ENCODE peak calls at places on chromosomes 11 and 22, in ten cellular contexts. One of them, this sample, is unnamed.

GRCh38 chr11:19200410-19201201 is 1.2 kb downstream of the CSRP3 start:
- DNase-seq in fibroblast of lung: peak; percentile 83
- DNase-seq in AG09309: peak; percentile 18
- DNase-seq in tibial artery: no peak
- DNase-seq in endothelial cell: no peak
- DNase-seq in A549: no peak
- DNase-seq in upper lobe of right lung: no peak
- DNase-seq in Panc1: no peak
- DNase-seq in astrocyte of the spinal cord: peak; percentile 80
- DNase-seq in Caco-2: no peak
- DNase-seq in this sample: no peak

GRCh38 chr22:40392618-40393017 is 22.2 kb downstream of the SGSM3 start:
- DNase-seq in Panc1: no peak
- DNase-seq in A549: no peak
- DNase-seq in endothelial cell: no peak
- DNase-seq in fibroblast of lung: no peak
- DNase-seq in Caco-2: no peak
- DNase-seq in tibial artery: no peak
- DNase-seq in upper lobe of right lung: no peak
- DNase-seq in astrocyte of the spinal cord: no peak
- DNase-seq in AG09309: no peak
- DNase-seq in this sample: no peak

GRCh38 chr22:25039255-25039654 is 86.7 kb downstream of the KIAA1671 start:
- DNase-seq in upper lobe of right lung: no peak
- DNase-seq in Caco-2: no peak
- DNase-seq in tibial artery: no peak
- DNase-seq in AG09309: no peak
- DNase-seq in Panc1: no peak
- DNase-seq in endothelial cell: no peak
- DNase-seq in astrocyte of the spinal cord: no peak
- DNase-seq in fibroblast of lung: no peak
- DNase-seq in A549: no peak
- DNase-seq in this sample: no peak

GRCh38 chr11:35615911-35616900 is 2.1 kb upstream of the FJX1 start:
- DNase-seq in tibial artery: no peak
- DNase-seq in Caco-2: no peak
- DNase-seq in AG09309: no peak
- DNase-seq in fibroblast of lung: peak; percentile 59
- DNase-seq in endothelial cell: no peak
- DNase-seq in Panc1: no peak
- DNase-seq in A549: peak; percentile 52
- DNase-seq in astrocyte of the spinal cord: peak; percentile 68
- DNase-seq in upper lobe of right lung: no peak
- DNase-seq in this sample: no peak

GRCh38 chr22:23086787-23087186 is 16.5 kb downstream of the GNAZ start:
- DNase-seq in astrocyte of the spinal cord: no peak
- DNase-seq in AG09309: no peak
- DNase-seq in A549: no peak
- DNase-seq in tibial artery: no peak
- DNase-seq in Caco-2: no peak
- DNase-seq in Panc1: no peak
- DNase-seq in upper lobe of right lung: no peak
- DNase-seq in fibroblast of lung: no peak
- DNase-seq in endothelial cell: no peak
- DNase-seq in this sample: no peak

GRCh38 chr11:87529486-87529885 is 491.8 kb downstream of the TMEM135 start:
- DNase-seq in endothelial cell: no peak
- DNase-seq in A549: no peak
- DNase-seq in Caco-2: no peak
- DNase-seq in upper lobe of right lung: no peak
- DNase-seq in Panc1: no peak
- DNase-seq in AG09309: no peak
- DNase-seq in tibial artery: no peak
- DNase-seq in astrocyte of the spinal cord: no peak
- DNase-seq in fibroblast of lung: no peak
- DNase-seq in this sample: no peak

GRCh38 chr11:45093761-45094455 is 52.5 kb upstream of the PRDM11 start:
- DNase-seq in AG09309: no peak
- DNase-seq in upper lobe of right lung: no peak
- DNase-seq in fibroblast of lung: no peak
- DNase-seq in Caco-2: no peak
- DNase-seq in astrocyte of the spinal cord: no peak
- DNase-seq in A549: no peak
- DNase-seq in tibial artery: no peak
- DNase-seq in endothelial cell: no peak
- DNase-seq in Panc1: no peak
- DNase-seq in this sample: no peak

GRCh38 chr22:24170189-24170588 is 11.1 kb upstream of the SUSD2 start:
- DNase-seq in endothelial cell: no peak
- DNase-seq in A549: no peak
- DNase-seq in AG09309: no peak
- DNase-seq in upper lobe of right lung: no peak
- DNase-seq in tibial artery: no peak
- DNase-seq in astrocyte of the spinal cord: no peak
- DNase-seq in fibroblast of lung: no peak
- DNase-seq in Caco-2: no peak
- DNase-seq in Panc1: no peak
- DNase-seq in this sample: no peak

GRCh38 chr11:122976396-122976733 is 5.3 kb downstream of the BSX start:
- DNase-seq in AG09309: no peak
- DNase-seq in Caco-2: no peak
- DNase-seq in endothelial cell: no peak
- DNase-seq in A549: no peak
- DNase-seq in fibroblast of lung: no peak
- DNase-seq in tibial artery: no peak
- DNase-seq in astrocyte of the spinal cord: no peak
- DNase-seq in Panc1: no peak
- DNase-seq in upper lobe of right lung: no peak
- DNase-seq in this sample: no peak

GRCh38 chr11:95296621-95297025 is 65.6 kb upstream of the SESN3 start:
- DNase-seq in Panc1: no peak
- DNase-seq in astrocyte of the spinal cord: no peak
- DNase-seq in Caco-2: no peak
- DNase-seq in AG09309: no peak
- DNase-seq in endothelial cell: no peak
- DNase-seq in upper lobe of right lung: no peak
- DNase-seq in A549: no peak
- DNase-seq in tibial artery: no peak
- DNase-seq in fibroblast of lung: peak; percentile 45
- DNase-seq in this sample: no peak

GRCh38 chr11:13949876-13950275 is 12.6 kb upstream of the SPON1 start:
- DNase-seq in endothelial cell: no peak
- DNase-seq in tibial artery: no peak
- DNase-seq in upper lobe of right lung: no peak
- DNase-seq in AG09309: no peak
- DNase-seq in Caco-2: no peak
- DNase-seq in A549: no peak
- DNase-seq in fibroblast of lung: no peak
- DNase-seq in Panc1: no peak
- DNase-seq in astrocyte of the spinal cord: no peak
- DNase-seq in this sample: no peak

GRCh38 chr11:36508743-36509142 is 1.3 kb downstream of the TRAF6 start:
- DNase-seq in astrocyte of the spinal cord: peak; percentile 9
- DNase-seq in Caco-2: no peak
- DNase-seq in A549: no peak
- DNase-seq in AG09309: no peak
- DNase-seq in endothelial cell: no peak
- DNase-seq in Panc1: no peak
- DNase-seq in fibroblast of lung: no peak
- DNase-seq in tibial artery: no peak
- DNase-seq in upper lobe of right lung: no peak
- DNase-seq in this sample: no peak

GRCh38 chr22:37425800-37426531 is 1.3 kb downstream of the ELFN2 start:
- DNase-seq in tibial artery: no peak
- DNase-seq in endothelial cell: no peak
- DNase-seq in Panc1: no peak
- DNase-seq in A549: no peak
- DNase-seq in astrocyte of the spinal cord: peak; percentile 54
- DNase-seq in AG09309: peak; percentile 24
- DNase-seq in fibroblast of lung: peak; percentile 81
- DNase-seq in upper lobe of right lung: no peak
- DNase-seq in Caco-2: no peak
- DNase-seq in this sample: no peak

GRCh38 chr11:79150966-79151365 is 289.9 kb downstream of the TENM4 start:
- DNase-seq in upper lobe of right lung: no peak
- DNase-seq in tibial artery: no peak
- DNase-seq in Panc1: no peak
- DNase-seq in endothelial cell: no peak
- DNase-seq in A549: no peak
- DNase-seq in AG09309: no peak
- DNase-seq in astrocyte of the spinal cord: peak; percentile 62
- DNase-seq in Caco-2: no peak
- DNase-seq in fibroblast of lung: peak; percentile 71
- DNase-seq in this sample: no peak

GRCh38 chr11:64269380-64270234 is 14.9 kb downstream of the BAD start:
- DNase-seq in endothelial cell: peak; percentile 94
- DNase-seq in astrocyte of the spinal cord: peak; percentile 100
- DNase-seq in fibroblast of lung: peak; percentile 100
- DNase-seq in AG09309: peak; percentile 100
- DNase-seq in tibial artery: peak; percentile 99
- DNase-seq in upper lobe of right lung: peak; percentile 98
- DNase-seq in Panc1: peak; percentile 98
- DNase-seq in A549: peak; percentile 87
- DNase-seq in Caco-2: peak; percentile 99
- DNase-seq in this sample: peak; percentile 94
- TF ChIP-seq CTCF in endothelial cell: no peak
- TF ChIP-seq CTCF in astrocyte of the spinal cord: no peak
- TF ChIP-seq CTCF in fibroblast of lung: no peak
- TF ChIP-seq CTCF in AG09309: no peak
- TF ChIP-seq CTCF in tibial artery: no peak
- TF ChIP-seq CTCF in upper lobe of right lung: peak; percentile 11
- TF ChIP-seq CTCF in Panc1: no peak
- TF ChIP-seq CTCF in A549: peak; percentile 12
- TF ChIP-seq CTCF in Caco-2: no peak
- TF ChIP-seq CTCF in this sample: peak; percentile 34

GRCh38 chr22:50576070-50576469 is 2.2 kb downstream of the CPT1B start:
- DNase-seq in upper lobe of right lung: no peak
- DNase-seq in Caco-2: peak; percentile 73
- DNase-seq in AG09309: peak; percentile 10
- DNase-seq in tibial artery: peak; percentile 24
- DNase-seq in endothelial cell: peak; percentile 21
- DNase-seq in astrocyte of the spinal cord: peak; percentile 17
- DNase-seq in Panc1: no peak
- DNase-seq in fibroblast of lung: peak; percentile 24
- DNase-seq in A549: peak; percentile 20
- DNase-seq in this sample: no peak
- TF ChIP-seq CTCF in upper lobe of right lung: peak; percentile 30
- TF ChIP-seq CTCF in Caco-2: peak; percentile 41
- TF ChIP-seq CTCF in AG09309: peak; percentile 44
- TF ChIP-seq CTCF in tibial artery: no peak
- TF ChIP-seq CTCF in endothelial cell: no peak
- TF ChIP-seq CTCF in astrocyte of the spinal cord: peak; percentile 49
- TF ChIP-seq CTCF in Panc1: no peak
- TF ChIP-seq CTCF in fibroblast of lung: peak; percentile 50
- TF ChIP-seq CTCF in A549: no peak
- TF ChIP-seq CTCF in this sample: no peak

DNA sequence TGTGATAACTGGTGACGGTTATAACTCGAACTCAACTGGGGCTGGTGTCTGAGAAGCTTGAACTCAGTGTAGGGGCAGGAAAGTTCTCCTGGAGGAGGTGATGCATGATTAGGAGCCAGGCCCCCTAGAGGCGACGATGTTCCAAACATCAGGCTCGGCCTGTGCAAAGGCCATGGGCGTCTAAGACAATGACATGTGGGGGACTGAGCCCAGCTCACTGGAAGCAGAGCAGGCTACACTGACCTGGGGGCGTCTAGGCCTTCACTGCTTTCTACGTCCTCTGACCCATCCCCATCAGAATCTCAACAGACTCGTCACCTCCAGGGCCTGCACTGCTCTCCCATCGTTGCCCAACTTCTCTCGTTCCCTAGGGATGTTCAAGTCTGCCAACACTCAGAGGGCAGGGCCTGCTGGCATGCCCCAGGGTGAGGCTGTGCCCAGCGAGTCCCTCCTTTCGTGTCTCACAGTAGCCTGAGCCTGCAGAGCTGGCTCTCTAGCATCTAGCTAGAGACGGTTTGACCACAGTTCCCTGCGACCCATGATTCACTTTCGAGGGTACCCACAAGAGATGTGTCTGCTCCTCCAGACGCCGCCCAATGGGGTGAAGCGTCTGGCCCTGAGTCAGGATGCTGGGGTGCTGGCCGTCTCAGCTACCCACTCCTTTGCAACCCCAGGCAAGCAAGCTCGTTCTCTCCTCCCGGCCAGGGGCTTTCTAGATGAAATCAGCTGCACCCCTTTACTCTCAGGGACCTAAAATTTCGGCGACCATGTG is 1.1 kb upstream of the ATG16L2 start:
- DNase-seq in astrocyte of the spinal cord: peak; percentile 39
- DNase-seq in AG09309: no peak
- DNase-seq in fibroblast of lung: peak; percentile 75
- DNase-seq in tibial artery: peak; percentile 95
- DNase-seq in Caco-2: peak; percentile 88
- DNase-seq in upper lobe of right lung: peak; percentile 77
- DNase-seq in A549: peak; percentile 91
- DNase-seq in Panc1: peak; percentile 69
- DNase-seq in endothelial cell: peak; percentile 61
- DNase-seq in this sample: peak; percentile 78
- TF ChIP-seq CTCF in astrocyte of the spinal cord: peak; percentile 73
- TF ChIP-seq CTCF in AG09309: peak; percentile 74
- TF ChIP-seq CTCF in fibroblast of lung: peak; percentile 76
- TF ChIP-seq CTCF in tibial artery: peak; percentile 60
- TF ChIP-seq CTCF in Caco-2: peak; percentile 93
- TF ChIP-seq CTCF in upper lobe of right lung: peak; percentile 62
- TF ChIP-seq CTCF in A549: peak; percentile 71
- TF ChIP-seq CTCF in Panc1: peak; percentile 93
- TF ChIP-seq CTCF in endothelial cell: peak; percentile 50
- TF ChIP-seq CTCF in this sample: peak; percentile 66

DNA sequence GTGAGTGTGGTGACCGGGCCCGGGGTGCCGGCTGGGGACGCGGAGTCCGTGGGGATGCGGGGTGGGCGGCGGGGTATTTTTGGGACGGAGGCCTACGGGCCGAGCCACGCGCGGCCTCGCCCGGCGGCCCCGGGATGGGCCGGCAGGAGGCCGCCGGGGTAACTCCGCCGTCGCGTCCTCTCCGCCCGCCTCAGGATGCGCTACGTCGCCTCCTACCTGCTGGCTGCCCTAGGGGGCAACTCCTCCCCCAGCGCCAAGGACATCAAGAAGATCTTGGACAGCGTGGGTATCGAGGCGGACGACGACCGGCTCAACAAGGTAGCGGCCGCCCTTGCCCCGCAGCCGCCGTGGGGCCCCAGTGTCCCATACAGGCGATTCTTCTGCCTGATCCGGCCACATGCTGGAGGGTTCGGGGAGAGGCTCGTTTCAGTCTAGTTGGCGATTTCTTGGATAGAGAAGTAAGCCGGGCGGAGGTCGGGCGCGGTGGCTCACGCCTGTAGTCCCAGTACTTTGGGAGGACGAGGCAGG is 337 bp downstream of the RPLP2 start:
- DNase-seq in Caco-2: no peak
- DNase-seq in upper lobe of right lung: no peak
- DNase-seq in tibial artery: no peak
- DNase-seq in endothelial cell: no peak
- DNase-seq in AG09309: no peak
- DNase-seq in Panc1: no peak
- DNase-seq in astrocyte of the spinal cord: no peak
- DNase-seq in A549: no peak
- DNase-seq in fibroblast of lung: no peak
- DNase-seq in this sample: no peak
- TF ChIP-seq CTCF in Caco-2: no peak
- TF ChIP-seq CTCF in upper lobe of right lung: no peak
- TF ChIP-seq CTCF in tibial artery: no peak
- TF ChIP-seq CTCF in endothelial cell: no peak
- TF ChIP-seq CTCF in AG09309: no peak
- TF ChIP-seq CTCF in Panc1: no peak
- TF ChIP-seq CTCF in astrocyte of the spinal cord: no peak
- TF ChIP-seq CTCF in A549: no peak
- TF ChIP-seq CTCF in fibroblast of lung: no peak
- TF ChIP-seq CTCF in this sample: no peak

GRCh38 chr11:65032216-65032615 is 5.0 kb downstream of the SNX15 start:
- DNase-seq in fibroblast of lung: no peak
- DNase-seq in upper lobe of right lung: no peak
- DNase-seq in tibial artery: no peak
- DNase-seq in AG09309: no peak
- DNase-seq in Panc1: no peak
- DNase-seq in astrocyte of the spinal cord: no peak
- DNase-seq in A549: no peak
- DNase-seq in Caco-2: no peak
- DNase-seq in endothelial cell: no peak
- DNase-seq in this sample: no peak
- TF ChIP-seq CTCF in fibroblast of lung: no peak
- TF ChIP-seq CTCF in upper lobe of right lung: no peak
- TF ChIP-seq CTCF in tibial artery: no peak
- TF ChIP-seq CTCF in AG09309: no peak
- TF ChIP-seq CTCF in Panc1: no peak
- TF ChIP-seq CTCF in astrocyte of the spinal cord: no peak
- TF ChIP-seq CTCF in A549: no peak
- TF ChIP-seq CTCF in Caco-2: no peak
- TF ChIP-seq CTCF in endothelial cell: no peak
- TF ChIP-seq CTCF in this sample: no peak

This sample was measured in natural killer cell.